ENCODE peak calls at places on chromosomes 6 and 20, in four cellular contexts. Y, L, F and V are unnamed samples.
A peak's percentile ranks its signal among the peaks of the same experiment; 100 is the strongest.

GRCh38 chr6:49776444-49776843 is 10.6 kb downstream of the PGK2 start:
- DNase-seq in Y (no peak), L (no peak), F (no peak), V (no peak)

GRCh38 chr20:40986774-40987173 is 41.8 kb upstream of the TOP1 start:
- DNase-seq in Y (peak; percentile 21), L (no peak), F (no peak), V (no peak)

GRCh38 chr6:154510144-154510905 is at the start of gene CNKSR3:
- DNase-seq in Y (peak; percentile 93), L (peak; percentile 73), F (no peak), V (no peak)

GRCh38 chr6:134074151-134074712 is 21.8 kb upstream of the SLC2A12 start:
- DNase-seq in Y (peak; percentile 79), L (no peak), F (no peak), V (no peak)

GRCh38 chr20:29878281-29878741 is 1379.2 kb upstream of the DEFB115 start:
- DNase-seq in Y (peak; percentile 94), L (peak; percentile 29), F (no peak), V (no peak)

GRCh38 chr6:122405417-122405816 is 6.0 kb downstream of the HSF2 start:
- DNase-seq in Y (no peak), L (no peak), F (no peak), V (no peak)

GRCh38 chr20:9200620-9201019 is 131.7 kb downstream of the PLCB4 start:
- DNase-seq in Y (no peak), L (no peak), F (no peak), V (no peak)

GRCh38 chr20:22226849-22227248 is 357.5 kb downstream of the FOXA2 start:
- DNase-seq in Y (peak; percentile 75), L (no peak), F (no peak), V (no peak)

GRCh38 chr6:36353411-36353915 is 16.8 kb upstream of the BNIP5 start:
- DNase-seq in Y (no peak), L (no peak), F (no peak), V (no peak)

GRCh38 chr6:25637946-25638345 is 14.1 kb upstream of the SCGN start:
- DNase-seq in Y (no peak), L (no peak), F (no peak), V (no peak)

GRCh38 chr20:36035720-36036119 is 67.3 kb downstream of the CNBD2 start:
- DNase-seq in Y (no peak), L (no peak), F (no peak), V (no peak)

GRCh38 chr6:49915035-49915434 is 48.7 kb upstream of the CRISP1 start:
- DNase-seq in Y (no peak), L (no peak), F (no peak), V (no peak)

GRCh38 chr6:44297063-44298038 is 15.8 kb downstream of the AARS2 start:
- DNase-seq in Y (no peak), L (no peak), F (peak; percentile 32), V (peak; percentile 43)

GRCh38 chr6:36064770-36065396 is 37.3 kb downstream of the MAPK14 start:
- DNase-seq in Y (no peak), L (no peak), F (no peak), V (no peak)

GRCh38 chr6:104312851-104313250 is 546.9 kb downstream of the HACE1 start:
- DNase-seq in Y (no peak), L (no peak), F (no peak), V (no peak)

GRCh38 chr6:56840467-56841371 is 114.2 kb upstream of the BEND6 start:
- DNase-seq in Y (no peak), L (no peak), F (no peak), V (no peak)

GRCh38 chr6:49606696-49607390 is 29.8 kb downstream of the RHAG start:
- DNase-seq in Y (no peak), L (peak; percentile 64), F (no peak), V (no peak)

GRCh38 chr6:157516319-157517026 is 135.5 kb downstream of the ZDHHC14 start:
- DNase-seq in Y (no peak), L (no peak), F (no peak), V (no peak)

GRCh38 chr20:62581806-62582205 is 60.5 kb upstream of the SLCO4A1 start:
- DNase-seq in Y (no peak), L (no peak), F (no peak), V (no peak)

GRCh38 chr20:62584671-62585512 is 57.4 kb upstream of the SLCO4A1 start:
- DNase-seq in Y (no peak), L (no peak), F (no peak), V (no peak)

GRCh38 chr20:62585571-62585970 is 56.7 kb upstream of the SLCO4A1 start:
- DNase-seq in Y (no peak), L (no peak), F (no peak), V (no peak)

GRCh38 chr20:62581308-62581707 is 61.0 kb upstream of the SLCO4A1 start:
- DNase-seq in Y (no peak), L (no peak), F (no peak), V (no peak)

DNA sequence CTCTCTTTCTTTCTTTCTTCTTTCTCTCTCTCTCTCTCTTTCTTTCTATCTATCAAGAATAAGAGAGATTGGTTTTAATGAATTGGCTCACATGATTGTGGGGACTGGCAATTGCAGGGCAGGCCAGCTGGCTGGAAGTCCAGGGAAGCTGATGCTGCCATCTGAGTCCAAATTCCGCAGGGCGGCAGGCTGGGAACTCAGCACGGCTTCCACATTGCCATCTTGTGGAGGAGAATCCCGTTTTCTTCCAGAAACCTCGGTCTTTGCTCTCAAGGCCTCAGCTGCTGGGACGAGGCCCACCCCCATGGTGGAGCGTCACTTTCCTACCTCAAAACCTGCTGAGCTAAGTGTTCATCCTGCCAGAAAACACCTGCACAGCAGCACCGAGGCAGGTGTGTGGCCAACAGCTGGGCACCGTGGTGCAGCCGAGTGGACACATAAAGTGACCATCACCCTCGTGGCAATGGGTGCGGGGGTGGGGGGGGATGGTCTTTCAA is 58.8 kb upstream of the SLCO4A1 start:
- DNase-seq in Y (no peak), L (no peak), F (no peak), V (no peak)
- TF ChIP-seq CTCF in Y (peak; percentile 45), L (no peak), F (no peak), V (no peak)

GRCh38 chr6:169752074-169752623 is 727 bp downstream of the ERMARD start:
- DNase-seq in Y (no peak), L (no peak), F (no peak), V (no peak)
- TF ChIP-seq CTCF in Y (no peak), L (no peak), F (no peak), V (no peak)

DNA sequence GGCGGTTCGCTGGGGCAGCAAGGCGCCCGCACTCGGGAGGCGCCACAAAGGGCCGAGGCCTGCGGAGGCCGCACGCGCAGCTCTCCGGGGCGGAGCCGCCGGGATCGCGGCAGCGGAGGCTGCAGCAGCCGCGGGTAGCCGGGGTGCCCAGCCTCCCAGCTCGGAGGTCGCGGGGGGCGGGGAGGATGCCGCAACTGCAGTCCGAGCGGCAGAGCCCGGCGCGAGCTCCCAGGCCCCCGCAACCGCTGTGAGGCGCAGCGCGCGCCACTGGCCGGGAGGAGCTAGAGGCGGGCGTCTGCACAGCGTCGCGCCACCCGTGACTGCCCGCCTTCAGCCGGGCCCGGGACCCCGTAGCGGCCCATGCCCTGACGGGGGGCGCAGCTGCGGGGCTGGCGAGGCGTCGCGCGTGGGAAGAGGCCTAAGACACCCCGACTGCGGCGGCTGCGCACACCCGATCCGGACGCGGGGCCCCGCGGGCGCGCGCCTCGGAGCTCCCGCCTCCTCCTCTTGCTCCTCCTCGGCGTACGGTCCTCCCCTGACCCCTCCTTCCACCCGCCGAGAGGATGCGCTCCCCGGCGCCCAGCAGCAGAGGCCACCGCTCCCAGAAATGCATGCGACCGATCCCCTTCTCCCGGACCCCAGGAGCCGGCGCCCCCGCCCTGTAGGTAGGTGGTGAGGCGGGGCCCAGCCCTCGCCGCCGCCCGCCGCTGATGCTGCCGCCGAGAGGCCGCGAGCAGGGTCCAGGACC is at the start of gene NCOA7:
- DNase-seq in Y (peak; percentile 94), L (peak; percentile 88), F (peak; percentile 79), V (peak; percentile 53)
- TF ChIP-seq CTCF in Y (no peak), L (no peak), F (no peak), V (no peak)

GRCh38 chr6:87151786-87152527 is 3.4 kb upstream of the ZNF292 start:
- DNase-seq in Y (no peak), L (peak; percentile 75), F (peak; percentile 58), V (peak; percentile 47)

GRCh38 chr6:87152528-87152950 is 2.8 kb upstream of the ZNF292 start:
- DNase-seq in Y (no peak), L (peak; percentile 13), F (no peak), V (no peak)

GRCh38 chr6:87154641-87155271 is 609 bp upstream of the ZNF292 start:
- DNase-seq in Y (no peak), L (peak; percentile 82), F (no peak), V (no peak)

GRCh38 chr6:87155272-87155919 is at the start of gene ZNF292:
- DNase-seq in Y (peak; percentile 99), L (peak; percentile 91), F (peak; percentile 88), V (peak; percentile 97)

DNA sequence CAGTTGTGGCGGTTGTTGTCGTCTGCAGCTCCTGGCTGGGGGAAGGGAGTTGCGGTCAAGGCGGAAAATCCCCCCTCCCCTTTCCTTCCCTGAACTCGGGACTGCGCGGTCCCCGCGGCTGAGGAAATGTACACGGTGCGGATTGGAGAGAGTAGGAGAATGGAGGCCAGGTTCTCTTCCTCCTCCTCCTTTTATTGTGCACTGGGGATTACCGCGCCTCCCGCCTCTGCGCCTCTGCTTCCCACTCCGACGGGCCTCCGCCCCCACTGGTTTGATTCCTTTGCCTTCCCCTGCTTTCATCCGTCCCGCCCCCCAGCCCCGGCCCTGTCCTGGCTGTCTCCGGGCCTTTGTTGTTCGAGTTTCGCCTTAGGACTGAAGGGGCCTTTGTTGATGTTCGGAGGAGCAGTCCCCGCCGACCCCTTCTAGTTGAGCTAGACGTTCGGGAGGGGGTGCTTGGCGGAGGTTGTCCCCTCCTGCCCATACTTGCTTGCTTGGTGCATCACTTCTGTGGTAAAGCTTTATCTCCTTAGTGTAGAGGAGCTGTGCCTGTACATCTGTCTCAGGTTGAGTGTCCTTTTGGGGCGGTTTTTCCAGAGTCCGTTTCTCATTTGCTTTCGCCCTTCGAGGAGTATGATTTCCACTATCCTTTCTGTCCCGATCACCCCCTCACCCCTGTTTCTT is 695 bp downstream of the ZNF292 start:
- DNase-seq in Y (no peak), L (peak; percentile 10), F (peak; percentile 44), V (peak; percentile 56)
- TF ChIP-seq CTCF in Y (no peak), L (no peak), F (no peak), V (no peak)

GRCh38 chr6:81843302-81843701 is 90.8 kb upstream of the TENT5A start:
- DNase-seq in Y (no peak), L (no peak), F (no peak), V (no peak)

GRCh38 chr6:81842254-81842653 is 89.8 kb upstream of the TENT5A start:
- DNase-seq in Y (no peak), L (no peak), F (no peak), V (no peak)

GRCh38 chr6:81834141-81834621 is 81.7 kb upstream of the TENT5A start:
- DNase-seq in Y (no peak), L (no peak), F (no peak), V (no peak)

GRCh38 chr6:81838031-81838430 is 85.5 kb upstream of the TENT5A start:
- DNase-seq in Y (no peak), L (no peak), F (no peak), V (no peak)

DNA sequence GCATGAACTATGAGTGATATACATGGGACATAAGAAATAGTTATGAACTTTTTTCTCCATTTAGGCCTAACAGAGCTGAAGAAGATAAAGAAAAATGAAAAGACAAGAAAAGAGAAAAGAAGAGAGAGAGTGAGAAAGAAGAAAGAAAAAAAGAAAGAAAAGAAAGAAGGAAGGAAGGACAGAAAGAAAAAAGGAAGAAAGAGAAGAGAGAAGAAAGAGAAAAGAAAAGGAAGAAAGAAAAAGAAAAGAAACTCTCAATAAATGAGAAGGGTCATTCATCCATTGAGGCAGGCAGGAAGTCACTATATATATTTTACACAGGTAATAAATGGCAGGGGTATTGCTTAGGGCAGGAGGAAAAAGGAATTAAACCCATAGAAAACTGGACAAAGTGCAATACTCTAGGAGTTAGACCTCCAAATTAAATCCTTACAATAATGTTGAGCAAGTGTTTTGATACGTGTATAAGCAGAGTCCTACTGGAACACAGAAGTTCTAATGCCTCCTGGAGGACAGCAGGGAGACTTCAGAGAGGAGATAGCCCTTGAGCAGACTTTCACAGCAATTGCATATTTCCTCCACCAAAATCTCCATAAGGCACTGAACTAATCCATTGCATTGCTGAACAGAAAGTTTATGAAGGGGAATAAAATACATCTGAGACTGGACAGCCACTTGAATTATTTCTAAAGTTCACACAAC is 86.4 kb upstream of the TENT5A start:
- DNase-seq in Y (no peak), L (no peak), F (no peak), V (no peak)
- TF ChIP-seq CTCF in Y (no peak), L (no peak), F (no peak), V (peak; percentile 50)